ENCODE peak calls at places on chromosomes 6 and 20, in six cellular contexts. One of them, this sample, is unnamed.

GRCh38 chr6:116136933-116137340 is 11.0 kb upstream of the COL10A1 start:
- DNase-seq in psoas muscle: no peak
- DNase-seq in coronary artery: no peak
- DNase-seq in AG09309: no peak
- DNase-seq in sigmoid colon: no peak
- DNase-seq in RWPE2: no peak
- DNase-seq in this sample: no peak

GRCh38 chr20:34637245-34638185 is 39.4 kb downstream of the PIGU start:
- DNase-seq in psoas muscle: no peak
- DNase-seq in coronary artery: no peak
- DNase-seq in AG09309: peak; percentile 66
- DNase-seq in sigmoid colon: peak; percentile 85
- DNase-seq in RWPE2: no peak
- DNase-seq in this sample: peak; percentile 46

GRCh38 chr6:26197736-26198625 is 110.8 kb downstream of the HFE start:
- DNase-seq in psoas muscle: no peak
- DNase-seq in coronary artery: no peak
- DNase-seq in AG09309: no peak
- DNase-seq in sigmoid colon: peak; percentile 77
- DNase-seq in RWPE2: no peak
- DNase-seq in this sample: peak; percentile 49

GRCh38 chr6:151699719-151700118 is 107.8 kb upstream of the ESR1 start:
- DNase-seq in psoas muscle: no peak
- DNase-seq in coronary artery: no peak
- DNase-seq in AG09309: no peak
- DNase-seq in sigmoid colon: no peak
- DNase-seq in RWPE2: no peak
- DNase-seq in this sample: no peak

GRCh38 chr6:43475506-43475905 is 1.9 kb upstream of the TJAP1 start:
- DNase-seq in psoas muscle: no peak
- DNase-seq in coronary artery: no peak
- DNase-seq in AG09309: no peak
- DNase-seq in sigmoid colon: no peak
- DNase-seq in RWPE2: no peak
- DNase-seq in this sample: no peak

GRCh38 chr6:43306086-43306485 is 2.5 kb downstream of the CRIP3 start:
- DNase-seq in psoas muscle: no peak
- DNase-seq in coronary artery: no peak
- DNase-seq in AG09309: no peak
- DNase-seq in sigmoid colon: no peak
- DNase-seq in RWPE2: no peak
- DNase-seq in this sample: no peak

GRCh38 chr6:15358579-15359327 is 112.9 kb downstream of the JARID2 start:
- DNase-seq in psoas muscle: no peak
- DNase-seq in coronary artery: no peak
- DNase-seq in AG09309: no peak
- DNase-seq in sigmoid colon: no peak
- DNase-seq in RWPE2: no peak
- DNase-seq in this sample: peak; percentile 63

GRCh38 chr6:170155464-170156196 is 135.2 kb downstream of the DLL1 start:
- DNase-seq in psoas muscle: peak; percentile 26
- DNase-seq in coronary artery: no peak
- DNase-seq in AG09309: no peak
- DNase-seq in sigmoid colon: no peak
- DNase-seq in RWPE2: no peak
- DNase-seq in this sample: no peak

GRCh38 chr6:159117541-159117940 is 51.7 kb upstream of the FNDC1 start:
- DNase-seq in psoas muscle: no peak
- DNase-seq in coronary artery: no peak
- DNase-seq in AG09309: no peak
- DNase-seq in sigmoid colon: no peak
- DNase-seq in RWPE2: no peak
- DNase-seq in this sample: no peak

GRCh38 chr20:6680854-6681253 is 86.6 kb upstream of the BMP2 start:
- DNase-seq in psoas muscle: no peak
- DNase-seq in coronary artery: no peak
- DNase-seq in AG09309: no peak
- DNase-seq in sigmoid colon: no peak
- DNase-seq in RWPE2: no peak
- DNase-seq in this sample: no peak

GRCh38 chr6:136820541-136820940 is 1.9 kb upstream of the PEX7 start:
- DNase-seq in psoas muscle: no peak
- DNase-seq in coronary artery: no peak
- DNase-seq in AG09309: no peak
- DNase-seq in sigmoid colon: no peak
- DNase-seq in RWPE2: no peak
- DNase-seq in this sample: no peak

DNA sequence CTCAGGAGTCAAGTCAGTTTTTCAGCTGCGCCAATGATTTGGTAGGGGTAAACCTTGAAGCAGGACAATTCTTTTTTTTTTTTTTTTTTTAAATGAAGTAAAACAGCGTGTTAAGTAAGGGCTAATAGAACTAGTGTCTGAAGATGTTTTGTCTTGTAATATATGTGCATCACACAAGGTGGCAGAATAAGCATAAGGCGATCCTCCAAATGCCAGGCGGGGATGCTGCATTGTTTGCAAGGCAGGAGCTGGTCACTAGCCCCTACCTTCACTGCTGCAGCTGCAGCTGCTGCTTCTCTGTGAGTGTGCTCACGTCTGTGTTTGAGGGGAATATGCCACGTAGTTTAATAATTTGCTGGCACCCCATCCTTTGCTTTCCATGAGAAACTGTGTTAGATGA is 272.7 kb upstream of the MAP3K7 start:
- DNase-seq in psoas muscle: no peak
- DNase-seq in coronary artery: no peak
- DNase-seq in AG09309: no peak
- DNase-seq in sigmoid colon: no peak
- DNase-seq in RWPE2: no peak
- DNase-seq in this sample: no peak
- TF ChIP-seq CTCF in psoas muscle: no peak
- TF ChIP-seq CTCF in coronary artery: no peak
- TF ChIP-seq CTCF in AG09309: no peak
- TF ChIP-seq CTCF in sigmoid colon: no peak
- TF ChIP-seq CTCF in RWPE2: peak; percentile 28
- TF ChIP-seq CTCF in this sample: no peak

GRCh38 chr6:36028887-36029324 is 1.3 kb downstream of the MAPK14 start:
- DNase-seq in psoas muscle: peak; percentile 73
- DNase-seq in coronary artery: peak; percentile 83
- DNase-seq in AG09309: peak; percentile 46
- DNase-seq in sigmoid colon: peak; percentile 82
- DNase-seq in RWPE2: peak; percentile 78
- DNase-seq in this sample: peak; percentile 84
- H3K4me3 ChIP-seq in psoas muscle: peak overlapping the region; percentile 90
- H3K4me3 ChIP-seq in coronary artery: peak overlapping the region; percentile 95
- H3K4me3 ChIP-seq in AG09309: peak overlapping the region; percentile 56
- H3K4me3 ChIP-seq in sigmoid colon: peak overlapping the region; percentile 96
- H3K4me3 ChIP-seq in RWPE2: peak overlapping the region; percentile 73
- H3K4me3 ChIP-seq in this sample: peak overlapping the region; percentile 91

GRCh38 chr6:109094351-109095035 is at the start of gene SESN1:
- DNase-seq in psoas muscle: peak; percentile 99
- DNase-seq in coronary artery: peak; percentile 98
- DNase-seq in AG09309: peak; percentile 89
- DNase-seq in sigmoid colon: peak; percentile 97
- DNase-seq in RWPE2: peak; percentile 96
- DNase-seq in this sample: peak; percentile 94

GRCh38 chr6:109093732-109094131 is 914 bp downstream of the SESN1 start:
- DNase-seq in psoas muscle: no peak
- DNase-seq in coronary artery: no peak
- DNase-seq in AG09309: no peak
- DNase-seq in sigmoid colon: no peak
- DNase-seq in RWPE2: no peak
- DNase-seq in this sample: peak; percentile 31

GRCh38 chr6:109095821-109096084 is 446 bp downstream of the CEP57L1 start:
- DNase-seq in psoas muscle: no peak
- DNase-seq in coronary artery: no peak
- DNase-seq in AG09309: no peak
- DNase-seq in sigmoid colon: no peak
- DNase-seq in RWPE2: no peak
- DNase-seq in this sample: no peak

GRCh38 chr6:109096198-109096597 is 891 bp downstream of the CEP57L1 start:
- DNase-seq in psoas muscle: no peak
- DNase-seq in coronary artery: no peak
- DNase-seq in AG09309: no peak
- DNase-seq in sigmoid colon: no peak
- DNase-seq in RWPE2: no peak
- DNase-seq in this sample: no peak

DNA sequence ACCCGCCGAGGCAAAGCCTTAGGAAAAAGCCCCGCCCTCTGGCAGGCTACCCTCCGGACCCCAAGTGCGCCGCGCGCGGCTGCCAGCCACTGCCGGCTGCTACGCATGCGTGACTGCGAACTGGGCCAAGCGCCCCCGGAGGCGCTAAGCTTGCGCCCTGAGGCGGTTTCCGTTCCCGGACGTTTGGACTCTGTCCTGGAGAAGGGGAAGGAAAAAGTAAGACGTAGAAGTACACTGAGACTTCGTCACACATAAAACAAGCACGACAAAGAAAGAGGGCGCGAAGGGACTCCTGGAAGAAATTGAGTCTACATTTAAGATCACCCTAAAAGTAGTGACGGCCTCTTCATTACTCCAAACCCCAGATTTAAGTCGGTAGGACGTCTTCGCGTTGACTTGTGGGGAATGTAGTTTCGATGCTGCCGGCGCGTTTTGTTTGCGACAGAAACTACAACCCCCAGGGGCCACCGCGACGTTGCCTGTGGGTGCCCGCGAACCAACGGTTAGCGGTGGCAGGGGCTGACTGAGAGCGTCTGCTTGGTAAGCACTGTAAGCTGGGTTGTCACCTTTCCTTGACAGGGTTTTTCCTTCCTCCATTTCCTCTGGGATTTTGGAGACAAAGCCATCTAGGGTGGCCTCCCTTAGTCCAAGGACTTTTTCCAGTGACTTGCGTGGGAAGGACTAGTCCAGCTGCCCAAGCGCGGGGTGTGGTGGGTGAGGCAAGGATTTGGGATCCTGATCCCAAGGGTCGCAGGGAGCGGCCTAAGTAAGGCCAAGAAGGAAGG is at the start of gene CEP57L1:
- DNase-seq in psoas muscle: peak; percentile 97
- DNase-seq in coronary artery: peak; percentile 96
- DNase-seq in AG09309: peak; percentile 93
- DNase-seq in sigmoid colon: peak; percentile 99
- DNase-seq in RWPE2: peak; percentile 91
- DNase-seq in this sample: peak; percentile 100
- TF ChIP-seq CTCF in psoas muscle: peak; percentile 3
- TF ChIP-seq CTCF in coronary artery: no peak
- TF ChIP-seq CTCF in AG09309: peak; percentile 4
- TF ChIP-seq CTCF in sigmoid colon: no peak
- TF ChIP-seq CTCF in RWPE2: peak; percentile 17
- TF ChIP-seq CTCF in this sample: no peak

DNA sequence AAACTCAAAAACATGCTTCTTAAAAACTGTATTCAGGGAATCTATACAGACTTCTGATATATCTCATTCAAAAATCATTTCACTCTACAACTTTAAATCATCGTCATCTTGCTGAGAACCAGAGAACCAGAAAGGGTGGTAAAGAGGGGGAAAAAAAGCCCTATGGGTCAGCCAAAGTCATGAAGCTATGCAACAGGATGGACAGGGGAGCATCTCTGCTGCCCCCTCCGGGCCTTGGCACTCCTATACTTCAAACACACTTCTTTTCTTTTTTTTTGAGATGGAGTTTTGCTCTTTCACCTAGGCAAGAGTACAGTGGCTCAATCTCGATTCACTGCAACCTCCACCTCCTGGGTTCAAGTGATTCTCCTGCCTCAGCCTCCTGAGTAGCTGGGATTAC is 73.5 kb upstream of the NFATC2 start:
- DNase-seq in psoas muscle: no peak
- DNase-seq in coronary artery: no peak
- DNase-seq in AG09309: no peak
- DNase-seq in sigmoid colon: no peak
- DNase-seq in RWPE2: no peak
- DNase-seq in this sample: no peak
- H3K4me3 ChIP-seq in psoas muscle: no peak overlapping the region
- H3K4me3 ChIP-seq in coronary artery: no peak overlapping the region
- H3K4me3 ChIP-seq in AG09309: no peak overlapping the region
- H3K4me3 ChIP-seq in sigmoid colon: no peak overlapping the region
- H3K4me3 ChIP-seq in RWPE2: no peak overlapping the region
- H3K4me3 ChIP-seq in this sample: no peak overlapping the region

DNA sequence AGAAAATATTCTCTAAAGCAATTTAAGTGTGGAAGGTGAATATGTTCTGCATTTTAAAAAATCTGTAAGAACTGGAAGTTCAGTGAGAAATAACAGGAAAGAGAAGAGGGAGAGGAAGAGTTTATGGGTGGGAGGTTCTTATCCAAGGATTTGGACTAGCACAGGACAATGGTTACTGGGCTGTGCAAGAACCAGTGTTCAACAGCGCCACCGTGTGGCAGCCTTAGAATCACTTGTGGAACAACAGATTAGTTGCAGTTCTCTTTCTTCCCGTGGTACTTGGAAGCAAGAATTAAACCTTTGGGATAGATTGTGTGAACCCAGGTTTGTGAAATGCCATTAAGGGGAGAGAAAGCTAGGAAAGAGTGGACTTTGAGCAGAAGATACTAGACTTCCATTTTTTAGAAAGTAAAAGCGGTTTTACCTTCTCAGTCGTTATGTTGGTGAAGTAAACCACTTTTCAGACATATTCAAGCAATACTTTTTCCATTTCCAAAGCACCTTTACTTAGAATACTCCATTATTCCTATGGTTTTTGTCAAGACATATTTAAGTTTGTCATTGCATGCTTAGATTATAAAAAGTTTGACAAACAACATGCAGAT is 436.7 kb downstream of the RNF144B start:
- DNase-seq in psoas muscle: no peak
- DNase-seq in coronary artery: no peak
- DNase-seq in AG09309: no peak
- DNase-seq in sigmoid colon: no peak
- DNase-seq in RWPE2: no peak
- DNase-seq in this sample: peak; percentile 11
- TF ChIP-seq CTCF in psoas muscle: peak; percentile 31
- TF ChIP-seq CTCF in coronary artery: no peak
- TF ChIP-seq CTCF in AG09309: peak; percentile 31
- TF ChIP-seq CTCF in sigmoid colon: peak; percentile 19
- TF ChIP-seq CTCF in RWPE2: peak; percentile 43
- TF ChIP-seq CTCF in this sample: peak; percentile 53